ENCODE peak calls at places on chromosome 16, in seven cellular contexts. L is naive thymus-derived CD4-positive, alpha-beta T cell; P is psoas muscle; B is mesendoderm; T is ovary; S is GM23248; Q is tibial nerve. U is an unnamed sample.

GRCh38 chr16:1993731-1994131 is 4.0 kb downstream of the SYNGR3 start:
- DNase-seq in S (peak; percentile 66), Q (no peak), B (no peak), T (no peak), P (peak; percentile 31), L (no peak), U (no peak)

GRCh38 chr16:60945225-60945624 is 1091.0 kb downstream of the CDH8 start:
- DNase-seq in B (peak; percentile 83), T (no peak), S (no peak), Q (no peak), L (no peak), P (no peak), U (no peak)

GRCh38 chr16:21104124-21104860 is 46.4 kb downstream of the DNAH3 start:
- DNase-seq in B (no peak), P (no peak), T (no peak), Q (no peak), S (peak; percentile 74), L (no peak), U (no peak)

GRCh38 chr16:23514381-23515152 is 4.3 kb upstream of the GGA2 start:
- DNase-seq in Q (no peak), T (no peak), L (peak; percentile 25), S (no peak), P (no peak), B (no peak), U (peak; percentile 82)

GRCh38 chr16:27625050-27625697 is 75.2 kb downstream of the KATNIP start:
- DNase-seq in T (no peak), Q (no peak), L (no peak), S (peak; percentile 56), P (no peak), B (no peak), U (no peak)

GRCh38 chr16:54651851-54652770 is 278.6 kb upstream of the IRX5 start:
- DNase-seq in T (no peak), L (no peak), S (peak; percentile 40), P (no peak), B (no peak), Q (no peak), U (no peak)

GRCh38 chr16:12211870-12212690 is 235.5 kb downstream of the SNX29 start:
- DNase-seq in L (no peak), P (no peak), Q (no peak), T (no peak), B (no peak), S (no peak), U (no peak)

GRCh38 chr16:48608871-48609452 is 1.0 kb downstream of the N4BP1 start:
- DNase-seq in Q (no peak), S (peak; percentile 51), T (no peak), L (no peak), B (peak; percentile 61), P (no peak), U (no peak)

GRCh38 chr16:14613991-14614390 is 16.1 kb downstream of the PARN start:
- DNase-seq in T (no peak), S (no peak), Q (no peak), L (no peak), P (no peak), B (no peak), U (no peak)

GRCh38 chr16:87376660-87377059 is 6.9 kb downstream of the FBXO31 start:
- DNase-seq in Q (no peak), P (no peak), B (no peak), L (no peak), T (no peak), S (no peak), U (no peak)

GRCh38 chr16:6545329-6545728 is 787.3 kb upstream of the RBFOX1 start:
- DNase-seq in Q (no peak), S (no peak), P (no peak), L (no peak), T (no peak), B (no peak), U (no peak)

GRCh38 chr16:59614466-59615240 is 880.5 kb upstream of the GOT2 start:
- DNase-seq in P (no peak), L (no peak), B (no peak), Q (no peak), T (no peak), S (no peak), U (no peak)

GRCh38 chr16:67883872-67884261 is 818 bp upstream of the NRN1L start:
- DNase-seq in B (peak; percentile 73), T (peak; percentile 76), P (peak; percentile 64), S (peak; percentile 61), Q (peak; percentile 61), L (peak; percentile 78), U (peak; percentile 71)

GRCh38 chr16:24990803-24991202 is 24.4 kb downstream of the ARHGAP17 start:
- DNase-seq in Q (no peak), P (no peak), B (no peak), L (no peak), T (no peak), S (no peak), U (no peak)

GRCh38 chr16:13099822-13100221 is 198.4 kb downstream of the SHISA9 start:
- DNase-seq in P (no peak), L (no peak), S (no peak), T (no peak), Q (no peak), B (peak; percentile 97), U (no peak)

GRCh38 chr16:59385953-59386352 is 651.8 kb upstream of the GOT2 start:
- DNase-seq in T (no peak), L (no peak), S (peak; percentile 65), Q (peak; percentile 18), B (peak; percentile 2), P (no peak), U (no peak)

GRCh38 chr16:82584553-82585152 is 42.1 kb upstream of the CDH13 start:
- DNase-seq in L (no peak), B (no peak), S (peak; percentile 30), T (no peak), Q (no peak), P (no peak), U (no peak)

GRCh38 chr16:58847902-58848661 is 114.0 kb upstream of the GOT2 start:
- DNase-seq in S (no peak), L (no peak), P (no peak), B (peak; percentile 34), T (no peak), Q (no peak), U (no peak)

GRCh38 chr16:287298-287811 is 4.4 kb downstream of the PDIA2 start:
- DNase-seq in L (no peak), B (no peak), Q (no peak), S (peak; percentile 16), T (no peak), P (no peak), U (no peak)

GRCh38 chr16:70684146-70685060 is 1.4 kb downstream of the MTSS2 start:
- DNase-seq in T (peak; percentile 59), B (no peak), L (no peak), S (peak; percentile 51), Q (no peak), P (peak; percentile 25), U (no peak)

GRCh38 chr16:23859713-23860269 is 24.0 kb downstream of the PRKCB start:
- DNase-seq in S (no peak), B (no peak), T (no peak), L (no peak), Q (no peak), P (no peak), U (no peak)

GRCh38 chr16:53089434-53090270 is 34.9 kb downstream of the CHD9 start:
- DNase-seq in S (peak; percentile 49), P (no peak), T (no peak), Q (peak; percentile 50), B (peak; percentile 71), L (no peak), U (no peak)

GRCh38 chr16:84618428-84619102 is 687 bp upstream of the COTL1 start:
- DNase-seq in T (peak; percentile 59), P (peak; percentile 42), S (peak; percentile 97), Q (no peak), L (no peak), B (peak; percentile 98), U (no peak)
- H3K27ac ChIP-seq in T (peak overlapping the region; percentile 66), P (no peak overlapping the region), S (peak overlapping the region; percentile 90), Q (peak overlapping the region; percentile 6), L (no peak overlapping the region), B (peak overlapping the region; percentile 75), U (no peak overlapping the region)

GRCh38 chr16:56610017-56610608 is 1.7 kb downstream of the MT2A start:
- DNase-seq in L (peak; percentile 78), P (peak; percentile 74), S (peak; percentile 96), Q (peak; percentile 48), T (no peak), B (peak; percentile 32), U (peak; percentile 45)

GRCh38 chr16:56607675-56608042 is 725 bp upstream of the MT2A start:
- DNase-seq in S (no peak), T (no peak), L (no peak), Q (no peak), B (no peak), P (no peak), U (no peak)

GRCh38 chr16:56609463-56609921 is 1.1 kb downstream of the MT2A start:
- DNase-seq in P (peak; percentile 57), B (no peak), T (no peak), S (peak; percentile 89), Q (peak; percentile 84), L (peak; percentile 82), U (peak; percentile 76)

GRCh38 chr16:56608043-56608875 is at the start of gene MT2A:
- DNase-seq in S (peak; percentile 100), P (peak; percentile 97), T (peak; percentile 94), Q (peak; percentile 90), B (peak; percentile 96), L (peak; percentile 84), U (peak; percentile 95)

GRCh38 chr16:56608876-56609462 is 585 bp downstream of the MT2A start:
- DNase-seq in B (peak; percentile 55), L (peak; percentile 27), P (peak; percentile 34), T (no peak), Q (no peak), S (peak; percentile 53), U (no peak)
- H3K27ac ChIP-seq in B (no peak overlapping the region), L (peak overlapping the region; percentile 94), P (peak overlapping the region; percentile 99), T (peak overlapping the region; percentile 81), Q (peak overlapping the region; percentile 76), S (peak overlapping the region; percentile 100), U (peak overlapping the region; percentile 88)

GRCh38 chr16:16001856-16002255 is 52.4 kb downstream of the ABCC1 start:
- DNase-seq in P (no peak), B (peak; percentile 57), L (no peak), S (no peak), T (no peak), Q (no peak), U (no peak)
- H3K27ac ChIP-seq in P (no peak overlapping the region), B (no peak overlapping the region), L (no peak overlapping the region), S (no peak overlapping the region), T (no peak overlapping the region), Q (no peak overlapping the region), U (no peak overlapping the region)

GRCh38 chr16:3988824-3989223 is 108.3 kb upstream of the CREBBP start:
- DNase-seq in S (no peak), P (no peak), L (no peak), Q (no peak), T (no peak), B (no peak), U (no peak)

GRCh38 chr16:3993052-3993785 is 112.7 kb upstream of the CREBBP start:
- DNase-seq in L (no peak), P (no peak), T (no peak), S (no peak), Q (no peak), B (no peak), U (no peak)

GRCh38 chr16:3997231-3997841 is 116.8 kb upstream of the CREBBP start:
- DNase-seq in B (no peak), L (no peak), Q (no peak), S (no peak), P (no peak), T (no peak), U (no peak)

GRCh38 chr16:3987231-3987630 is 106.7 kb upstream of the CREBBP start:
- DNase-seq in T (no peak), Q (no peak), S (no peak), L (no peak), B (no peak), P (no peak), U (no peak)

GRCh38 chr16:3992297-3993051 is 112.0 kb upstream of the CREBBP start:
- DNase-seq in S (no peak), T (no peak), L (no peak), P (no peak), Q (no peak), B (no peak), U (no peak)
- H3K27ac ChIP-seq in S (no peak overlapping the region), T (no peak overlapping the region), L (no peak overlapping the region), P (no peak overlapping the region), Q (no peak overlapping the region), B (no peak overlapping the region), U (no peak overlapping the region)

U was measured in CD4-positive, CD25-positive, alpha-beta regulatory T cell.